ENCODE peak calls at places on chromosome 19, in six cellular contexts. B is GM12878, O is HepG2, U is K562, T is endothelial cell of umbilical vein, J is A549. D is an unnamed sample.
A peak's percentile ranks its signal among the peaks of the same experiment; 100 is the strongest.

GRCh38 chr19:46639356-46640061 is 3.5 kb upstream of the GNG8 start:
- DNase-seq in B (no peak), U (peak; percentile 57), J (no peak), O (no peak), T (no peak), D (peak; percentile 90)

GRCh38 chr19:940591-941291 is 14.9 kb downstream of the ARID3A start:
- DNase-seq in B (no peak), U (no peak), T (peak; percentile 69), J (peak; percentile 68), O (no peak), D (no peak)

GRCh38 chr19:30170081-30170480 is 202.1 kb upstream of the ZNF536 start:
- DNase-seq in B (no peak), J (no peak), U (no peak), O (no peak), T (no peak), D (no peak)

GRCh38 chr19:5966215-5966614 is 11.7 kb downstream of the RANBP3 start:
- DNase-seq in U (no peak), T (no peak), B (no peak), J (no peak), O (no peak), D (no peak)

GRCh38 chr19:681029-681626 is 4.9 kb downstream of the FSTL3 start:
- DNase-seq in B (no peak), O (no peak), J (no peak), T (no peak), U (no peak), D (no peak)

GRCh38 chr19:33705090-33705847 is 83.5 kb downstream of the CHST8 start:
- DNase-seq in T (no peak), O (no peak), B (no peak), J (no peak), U (no peak), D (no peak)

GRCh38 chr19:50669319-50670101 is 20.3 kb downstream of the C19orf81 start:
- DNase-seq in J (peak; percentile 61), O (no peak), U (peak; percentile 68), T (peak; percentile 31), B (no peak), D (peak; percentile 51)

GRCh38 chr19:6739884-6740588 is 556 bp downstream of the TRIP10 start:
- DNase-seq in U (peak; percentile 85), O (no peak), J (peak; percentile 50), B (no peak), T (peak; percentile 38), D (peak; percentile 37)

GRCh38 chr19:53577968-53578367 is 40.0 kb downstream of the ZNF331 start:
- DNase-seq in T (no peak), J (no peak), B (no peak), U (no peak), O (no peak), D (no peak)

GRCh38 chr19:55688422-55689218 is 13.6 kb downstream of the EPN1 start:
- DNase-seq in U (peak; percentile 60), O (no peak), T (no peak), J (no peak), B (no peak), D (no peak)

GRCh38 chr19:33891773-33892172 is 95.1 kb downstream of the KCTD15 start:
- DNase-seq in O (no peak), U (no peak), T (no peak), J (no peak), B (no peak), D (no peak)

GRCh38 chr19:45494261-45494916 is 2.5 kb downstream of the RTN2 start:
- DNase-seq in J (no peak), U (no peak), B (no peak), O (no peak), T (no peak), D (no peak)

GRCh38 chr19:31334101-31334848 is 15.0 kb downstream of the TSHZ3 start:
- DNase-seq in J (no peak), U (no peak), T (no peak), O (no peak), B (no peak), D (no peak)

GRCh38 chr19:46840157-46840942 is 10.3 kb downstream of the AP2S1 start:
- DNase-seq in U (peak; percentile 68), T (peak; percentile 64), J (peak; percentile 77), O (peak; percentile 63), B (no peak), D (peak; percentile 92)

GRCh38 chr19:31658993-31659896 is 310.0 kb upstream of the TSHZ3 start:
- DNase-seq in U (no peak), J (no peak), O (no peak), B (no peak), T (no peak), D (no peak)

GRCh38 chr19:27974082-27974513 is 1238.9 kb downstream of the UQCRFS1 start:
- DNase-seq in J (peak; percentile 44), O (peak; percentile 2), B (peak; percentile 25), T (no peak), U (peak; percentile 11), D (peak; percentile 25)

GRCh38 chr19:34136127-34136526 is 36.2 kb upstream of the LSM14A start:
- DNase-seq in J (no peak), T (no peak), B (no peak), O (no peak), U (no peak), D (no peak)

GRCh38 chr19:56966697-56967299 is 126.3 kb upstream of the PEG3 start:
- DNase-seq in T (no peak), O (no peak), J (no peak), U (no peak), B (no peak), D (no peak)

GRCh38 chr19:4206818-4207484 is 22.4 kb upstream of the EBI3 start:
- DNase-seq in U (no peak), B (no peak), T (no peak), J (peak; percentile 82), O (no peak), D (peak; percentile 36)
- TF ChIP-seq MYC in U (no peak), B (no peak), T (no peak), J (no peak), O (no peak), D (no peak)

GRCh38 chr19:51824603-51825002 is 29.6 kb downstream of the FPR3 start:
- DNase-seq in B (no peak), J (no peak), U (no peak), O (no peak), T (no peak), D (peak; percentile 91)

GRCh38 chr19:51830263-51830662 is 35.3 kb downstream of the FPR3 start:
- DNase-seq in O (no peak), U (peak; percentile 14), T (no peak), J (no peak), B (no peak), D (peak; percentile 85)
- TF ChIP-seq CTCF in O (peak; percentile 8), U (peak; percentile 62), T (no peak), J (no peak), B (no peak), D (peak; percentile 63)

GRCh38 chr19:37594982-37595382 is 306 bp downstream of the ZNF540 start:
- DNase-seq in T (no peak), U (no peak), O (no peak), B (peak; percentile 16), J (no peak), D (peak; percentile 44)
- TF ChIP-seq MAX in T (no peak), U (no peak), O (no peak), B (peak; percentile 60), J (no peak), D (no peak)

DNA sequence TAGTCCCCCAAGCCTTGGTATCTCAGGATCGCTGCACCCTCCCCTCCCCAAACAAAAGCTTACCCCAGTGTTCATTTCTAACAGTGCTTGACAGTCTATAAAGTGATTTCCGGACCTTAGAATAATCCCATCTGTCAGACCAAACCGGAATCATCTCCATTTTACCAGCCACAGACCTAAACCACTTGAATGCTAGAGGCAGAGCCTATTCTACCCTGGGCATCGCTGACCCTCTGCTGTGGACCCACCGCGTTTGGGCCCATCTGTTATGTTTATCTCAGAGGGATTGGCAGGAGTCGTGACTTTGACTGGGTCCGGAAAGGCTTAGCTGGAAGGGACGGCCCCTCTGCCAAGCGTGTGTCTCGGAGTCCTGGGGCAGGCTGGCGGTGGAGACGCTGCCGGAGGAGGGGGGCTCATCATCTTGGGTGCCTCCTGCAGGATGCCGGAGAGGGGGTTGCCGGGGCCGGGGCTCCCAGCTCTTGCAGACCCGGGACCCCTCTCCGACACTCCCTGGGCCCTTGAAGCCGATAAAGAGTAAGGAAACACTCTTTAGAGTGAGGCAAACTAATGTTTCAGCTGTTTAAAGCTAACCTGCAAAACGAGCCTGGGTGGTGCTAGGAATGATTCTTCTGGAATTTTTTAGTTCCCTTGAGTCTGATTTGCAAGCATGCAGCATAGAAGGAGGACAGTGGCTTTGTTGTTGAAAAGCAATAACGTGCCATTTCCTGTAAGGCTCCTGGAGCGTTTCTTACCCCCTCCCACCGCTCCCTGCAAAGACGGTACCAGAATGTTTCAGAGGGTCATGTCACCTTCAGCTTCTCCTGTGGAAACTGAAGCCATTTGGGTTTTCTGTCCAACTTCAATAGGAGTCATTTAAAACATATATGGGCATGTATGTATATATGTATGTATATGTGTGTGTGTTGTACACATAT is 1.3 kb downstream of the SLC25A42 start:
- DNase-seq in B (no peak), O (no peak), U (peak; percentile 29), J (no peak), T (peak; percentile 28), D (peak; percentile 49)
- TF ChIP-seq MYC in B (no peak), O (no peak), U (no peak), J (no peak), T (no peak), D (no peak)

DNA sequence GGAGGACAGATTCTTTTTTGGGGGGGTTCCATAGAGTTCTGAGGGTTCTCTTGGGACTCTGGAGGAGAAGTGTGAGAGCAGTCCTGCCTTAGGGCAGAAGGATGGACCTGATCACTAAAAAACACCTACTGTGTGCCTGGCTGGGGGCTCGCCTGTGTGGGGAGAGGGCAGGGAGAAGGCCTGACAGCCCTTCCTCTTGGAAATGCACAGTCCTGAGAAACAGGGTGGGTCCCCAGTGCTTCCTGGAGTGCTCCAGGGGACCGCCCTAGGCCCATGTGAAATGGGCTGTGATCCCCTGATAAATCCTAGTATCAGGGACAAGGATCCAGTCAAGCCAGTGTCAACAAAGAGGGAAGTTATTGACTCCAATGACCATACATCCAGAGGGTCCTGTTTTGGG is 13.5 kb downstream of the BCKDHA start:
- DNase-seq in U (no peak), J (no peak), T (no peak), B (no peak), O (no peak), D (no peak)
- TF ChIP-seq CTCF in U (no peak), J (no peak), T (no peak), B (no peak), O (no peak), D (no peak)

GRCh38 chr19:16233836-16234551 is 36.3 kb downstream of the AP1M1 start:
- DNase-seq in B (no peak), T (no peak), J (no peak), U (no peak), O (no peak), D (peak; percentile 27)
- TF ChIP-seq MAX in B (no peak), T (no peak), J (no peak), U (no peak), O (no peak), D (no peak)

DNA sequence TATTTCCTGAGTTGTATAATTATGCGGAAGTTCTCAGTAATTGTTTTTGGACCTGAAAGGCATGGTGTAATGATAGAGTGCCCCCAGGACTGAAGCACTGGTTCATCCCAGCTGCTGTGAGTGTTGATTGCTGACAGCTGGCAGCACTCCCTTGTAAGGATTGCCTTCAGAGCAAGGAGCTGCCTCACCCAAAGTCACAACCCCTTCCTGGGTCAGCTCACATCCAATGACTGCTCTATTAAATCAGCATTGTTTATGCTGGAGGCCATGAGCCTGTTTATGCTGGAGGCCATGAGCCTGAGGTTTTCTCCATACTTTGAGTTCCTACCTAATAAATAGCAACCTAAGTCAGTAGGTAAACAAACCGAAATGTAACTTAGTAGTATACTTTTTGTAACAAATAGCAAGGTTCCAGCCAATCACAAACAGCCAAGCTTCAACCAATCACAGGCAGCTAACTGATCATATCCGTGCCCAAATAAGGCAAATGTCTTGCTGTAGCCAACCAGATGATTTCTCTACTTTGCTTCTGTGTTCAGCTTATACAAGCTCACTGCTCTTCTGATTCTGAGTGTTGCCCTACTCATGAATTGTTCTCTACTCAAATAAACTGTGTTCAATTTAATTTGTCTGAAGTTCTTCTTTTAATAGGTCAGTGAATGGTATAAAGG is 11.7 kb upstream of the SPACA6 start:
- DNase-seq in B (no peak), T (no peak), J (peak; percentile 26), U (no peak), O (no peak), D (no peak)
- TF ChIP-seq MYC in B (no peak), T (no peak), J (no peak), U (no peak), O (no peak), D (no peak)

D was measured in NB4.